ENCODE peak calls at places on chromosomes 3 and 15, in five cellular contexts. One of them, this sample, is unnamed.

GRCh38 chr3:26104856-26105255 is 315.0 kb downstream of the OXSM start:
- DNase-seq in nephron progenitor cell: no peak
- DNase-seq in astrocyte: no peak
- DNase-seq in B cell: no peak
- DNase-seq in Caco-2: no peak
- DNase-seq in this sample: no peak

GRCh38 chr3:119330858-119331257 is 36.7 kb downstream of the ARHGAP31 start:
- DNase-seq in nephron progenitor cell: no peak
- DNase-seq in astrocyte: no peak
- DNase-seq in B cell: no peak
- DNase-seq in Caco-2: no peak
- DNase-seq in this sample: no peak

GRCh38 chr15:66650433-66650832 is 51.6 kb upstream of the SMAD6 start:
- DNase-seq in nephron progenitor cell: no peak
- DNase-seq in astrocyte: no peak
- DNase-seq in B cell: no peak
- DNase-seq in Caco-2: no peak
- DNase-seq in this sample: peak; percentile 16

GRCh38 chr3:82618594-82618993 is 857.1 kb upstream of the GBE1 start:
- DNase-seq in nephron progenitor cell: no peak
- DNase-seq in astrocyte: no peak
- DNase-seq in B cell: no peak
- DNase-seq in Caco-2: no peak
- DNase-seq in this sample: no peak

GRCh38 chr3:45560270-45561020 is 34.1 kb upstream of the LIMD1 start:
- DNase-seq in nephron progenitor cell: no peak
- DNase-seq in astrocyte: no peak
- DNase-seq in B cell: no peak
- DNase-seq in Caco-2: no peak
- DNase-seq in this sample: no peak

GRCh38 chr3:113275876-113276580 is 64.7 kb downstream of the BOC start:
- DNase-seq in nephron progenitor cell: peak; percentile 30
- DNase-seq in astrocyte: peak; percentile 59
- DNase-seq in B cell: peak; percentile 51
- DNase-seq in Caco-2: no peak
- DNase-seq in this sample: peak; percentile 76

GRCh38 chr3:21644268-21644667 is 106.7 kb downstream of the ZNF385D start:
- DNase-seq in nephron progenitor cell: no peak
- DNase-seq in astrocyte: no peak
- DNase-seq in B cell: no peak
- DNase-seq in Caco-2: no peak
- DNase-seq in this sample: no peak

GRCh38 chr3:194148383-194148782 is 12.4 kb downstream of the HES1 start:
- DNase-seq in nephron progenitor cell: no peak
- DNase-seq in astrocyte: peak; percentile 58
- DNase-seq in B cell: no peak
- DNase-seq in Caco-2: no peak
- DNase-seq in this sample: no peak

GRCh38 chr15:39588531-39589192 is 7.8 kb downstream of the THBS1 start:
- DNase-seq in nephron progenitor cell: no peak
- DNase-seq in astrocyte: no peak
- DNase-seq in B cell: no peak
- DNase-seq in Caco-2: no peak
- DNase-seq in this sample: no peak

GRCh38 chr15:68319997-68320396 is 42.5 kb downstream of the FEM1B start:
- DNase-seq in nephron progenitor cell: no peak
- DNase-seq in astrocyte: no peak
- DNase-seq in B cell: no peak
- DNase-seq in Caco-2: no peak
- DNase-seq in this sample: no peak

GRCh38 chr3:161064413-161064812 is 40.7 kb downstream of the B3GALNT1 start:
- DNase-seq in nephron progenitor cell: no peak
- DNase-seq in astrocyte: no peak
- DNase-seq in B cell: no peak
- DNase-seq in Caco-2: no peak
- DNase-seq in this sample: no peak

GRCh38 chr15:80411788-80412288 is 7.7 kb downstream of the ARNT2 start:
- DNase-seq in nephron progenitor cell: no peak
- DNase-seq in astrocyte: no peak
- DNase-seq in B cell: no peak
- DNase-seq in Caco-2: no peak
- DNase-seq in this sample: no peak

This sample was measured in HepG2.